ENCODE peak calls at places on chromosomes 16 and 17, in nine cellular contexts. Z, B, Q, P, L, D, W, U and M are unnamed samples.

GRCh38 chr16:85423186-85423550 is 190.0 kb upstream of the GSE1 start:
- DNase-seq in Z (no peak), P (no peak), U (no peak), Q (no peak), W (no peak), D (no peak), B (peak), L (no peak), M (no peak)

GRCh38 chr17:83189673-83190385 is 110.4 kb downstream of the METRNL start:
- DNase-seq in W (peak), L (no peak), Z (no peak), Q (peak), U (no peak), B (peak), P (peak), D (peak), M (no peak)

GRCh38 chr17:81961087-81961514 is at the start of gene NOTUM:
- DNase-seq in Q (peak), L (peak), B (no peak), U (no peak), P (no peak), Z (no peak), D (no peak), W (peak), M (no peak)

GRCh38 chr16:11675561-11676511 is 7.6 kb downstream of the SNN start:
- DNase-seq in L (no peak), Z (no peak), Q (no peak), W (no peak), B (peak), U (peak), P (no peak), D (no peak), M (no peak)

GRCh38 chr16:73232555-73233422 is 184.9 kb upstream of the ZFHX3 start:
- DNase-seq in P (peak), L (peak), Z (no peak), D (peak), B (peak), W (no peak), Q (peak), U (no peak), M (no peak)

GRCh38 chr17:16415031-16415924 is at the start of gene TRPV2:
- DNase-seq in B (peak), W (no peak), Z (peak), U (peak), Q (no peak), D (no peak), L (no peak), P (no peak), M (no peak)

GRCh38 chr17:69762359-69762758 is 312.7 kb upstream of the KCNJ16 start:
- DNase-seq in U (no peak), P (no peak), D (no peak), B (no peak), Q (peak), W (no peak), Z (no peak), L (no peak), M (no peak)

GRCh38 chr17:3859895-3860294 is 13.8 kb upstream of the NCBP3 start:
- DNase-seq in L (no peak), P (no peak), Z (no peak), W (no peak), B (no peak), U (no peak), Q (no peak), D (no peak), M (no peak)

GRCh38 chr17:5080591-5080990 is 2.3 kb downstream of the ZFP3 start:
- DNase-seq in P (no peak), L (no peak), B (no peak), U (no peak), Z (no peak), Q (no peak), D (no peak), W (no peak), M (no peak)

GRCh38 chr16:55189179-55189578 is 134.8 kb upstream of the IRX6 start:
- DNase-seq in W (no peak), D (no peak), B (no peak), Q (no peak), Z (no peak), U (no peak), P (no peak), L (no peak), M (no peak)

GRCh38 chr17:46862949-46863348 is 11.6 kb downstream of the WNT9B start:
- DNase-seq in W (no peak), B (no peak), P (no peak), U (no peak), Q (no peak), D (no peak), L (no peak), Z (no peak), M (no peak)

GRCh38 chr17:71855000-71855399 is 265.8 kb upstream of the SOX9 start:
- DNase-seq in U (no peak), Q (no peak), Z (no peak), P (no peak), B (no peak), D (no peak), L (no peak), W (no peak), M (no peak)

GRCh38 chr16:2458887-2459646 is 842 bp upstream of the TEDC2 start:
- DNase-seq in B (no peak), Q (no peak), L (no peak), D (no peak), Z (no peak), U (no peak), W (no peak), P (no peak), M (no peak)

GRCh38 chr16:28491080-28491969 is 549 bp downstream of the CLN3 start:
- DNase-seq in W (peak), B (peak), Q (peak), P (no peak), Z (no peak), L (peak), D (peak), U (peak), M (no peak)

GRCh38 chr17:81379523-81379942 is 15.7 kb upstream of the BAHCC1 start:
- DNase-seq in P (no peak), Z (no peak), Q (no peak), U (no peak), L (no peak), D (no peak), B (no peak), W (no peak), M (no peak)

GRCh38 chr17:81165246-81166032 is at the start of gene PVALEF:
- DNase-seq in U (no peak), L (no peak), W (no peak), Q (no peak), P (no peak), B (no peak), D (no peak), Z (no peak), M (no peak)

GRCh38 chr16:24853169-24853824 is 7.5 kb downstream of the SLC5A11 start:
- DNase-seq in L (peak), Q (no peak), U (no peak), D (no peak), Z (no peak), P (no peak), B (no peak), W (no peak), M (no peak)

GRCh38 chr17:77312786-77313599 is 172.2 kb downstream of the SEC14L1 start:
- DNase-seq in W (peak), U (no peak), B (peak), D (peak), Z (no peak), P (no peak), Q (peak), L (peak), M (no peak)

GRCh38 chr16:80299416-80299815 is 241.4 kb upstream of the DYNLRB2 start:
- DNase-seq in D (no peak), Q (peak), W (peak), P (no peak), L (peak), B (no peak), U (no peak), Z (no peak), M (no peak)

GRCh38 chr17:10802487-10803284 is 1.2 kb downstream of the TMEM238L start:
- DNase-seq in U (no peak), D (no peak), Q (no peak), L (no peak), B (no peak), P (no peak), Z (no peak), W (no peak), M (no peak)

GRCh38 chr16:13081825-13082224 is 180.4 kb downstream of the SHISA9 start:
- DNase-seq in D (no peak), L (no peak), U (no peak), Z (no peak), B (no peak), W (no peak), P (no peak), Q (no peak), M (no peak)

GRCh38 chr17:29155235-29155965 is 24.8 kb downstream of the MYO18A start:
- DNase-seq in W (peak), L (peak), U (peak), Z (no peak), B (no peak), Q (peak), P (no peak), D (peak), M (no peak)

GRCh38 chr17:38672788-38673713 is 1.7 kb downstream of the EPOP start:
- DNase-seq in Z (no peak), W (no peak), B (no peak), U (no peak), Q (no peak), P (no peak), D (no peak), L (no peak), M (no peak)
- H3K4me3 ChIP-seq in Z (peak), W (peak), B (peak), U (peak), Q (no peak), P (no peak), D (no peak), L (peak), M (no peak)

GRCh38 chr16:50276801-50277560 is 10.6 kb downstream of the ADCY7 start:
- DNase-seq in P (no peak), B (no peak), D (peak), Q (no peak), Z (no peak), L (no peak), U (no peak), W (no peak), M (no peak)

GRCh38 chr16:50273888-50274770 is 7.8 kb downstream of the ADCY7 start:
- DNase-seq in U (peak), D (no peak), W (no peak), Q (no peak), P (no peak), L (no peak), B (no peak), Z (peak), M (peak)

GRCh38 chr16:50274771-50275415 is 8.5 kb downstream of the ADCY7 start:
- DNase-seq in B (no peak), P (no peak), W (no peak), D (no peak), Q (no peak), L (no peak), Z (no peak), U (peak), M (no peak)

GRCh38 chr16:50276128-50276444 is 9.7 kb downstream of the ADCY7 start:
- DNase-seq in D (no peak), L (no peak), Z (no peak), P (no peak), Q (no peak), U (no peak), W (no peak), B (no peak), M (no peak)

DNA sequence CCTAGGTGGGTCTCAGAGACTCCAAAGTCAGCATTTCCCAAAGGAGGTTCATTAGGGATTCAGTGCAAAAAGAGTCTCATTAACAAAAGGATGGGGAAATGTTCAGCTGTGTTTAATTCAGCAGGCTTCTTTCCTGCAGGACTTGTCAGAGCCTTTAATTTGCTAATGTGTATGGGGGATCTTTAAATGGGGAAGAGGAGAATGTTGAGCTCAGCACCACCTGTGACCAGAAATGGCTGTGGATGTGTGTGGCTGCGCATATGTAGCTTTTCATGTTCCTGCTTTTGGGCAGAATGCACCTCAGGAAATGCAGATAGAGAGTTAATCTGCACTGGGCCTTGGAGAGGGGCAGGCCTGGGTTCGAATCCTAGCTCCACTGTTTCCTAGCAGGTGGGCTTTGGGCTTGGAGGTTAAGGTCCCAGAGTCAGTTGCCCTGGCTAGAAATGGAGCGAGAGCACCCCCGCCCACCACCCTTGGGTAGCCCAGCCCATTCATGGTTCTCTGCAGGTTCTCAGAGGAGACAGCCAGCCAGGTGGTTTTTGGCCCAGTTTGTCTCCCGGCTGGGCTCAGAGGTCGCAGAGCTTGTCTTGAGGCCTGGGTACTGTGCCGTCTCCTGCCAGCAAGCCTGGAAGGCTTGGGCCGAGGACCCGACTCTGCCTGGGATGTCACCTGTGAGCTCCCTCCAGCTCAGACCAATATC is 9.2 kb downstream of the ADCY7 start:
- DNase-seq in P (no peak), B (no peak), W (no peak), U (peak), Z (no peak), D (no peak), Q (no peak), L (no peak), M (no peak)
- H3K4me3 ChIP-seq in P (no peak), B (peak), W (no peak), U (peak), Z (peak), D (no peak), Q (no peak), L (no peak), M (no peak)

GRCh38 chr17:27473748-27474609 is 17.7 kb downstream of the KSR1 start:
- DNase-seq in W (no peak), U (peak), D (no peak), Z (peak), Q (no peak), B (peak), L (peak), P (no peak), M (peak)
- H3K4me3 ChIP-seq in W (no peak), U (peak), D (no peak), Z (peak), Q (no peak), B (no peak), L (no peak), P (no peak), M (no peak)

GRCh38 chr16:27400751-27401620 is 988 bp upstream of the IL21R start:
- DNase-seq in Z (no peak), Q (peak), L (peak), B (no peak), P (no peak), W (peak), D (peak), U (no peak), M (no peak)

GRCh38 chr16:27403601-27403992 is 1.6 kb downstream of the IL21R start:
- DNase-seq in Z (no peak), W (no peak), B (no peak), D (no peak), U (no peak), L (no peak), P (no peak), Q (no peak), M (no peak)

GRCh38 chr16:27402964-27403600 is 1.1 kb downstream of the IL21R start:
- DNase-seq in P (no peak), U (no peak), L (no peak), Z (peak), B (no peak), D (no peak), W (no peak), Q (no peak), M (no peak)

GRCh38 chr16:27401768-27402568 is at the start of gene IL21R:
- DNase-seq in B (peak), U (peak), Z (peak), L (peak), W (peak), Q (peak), D (peak), P (no peak), M (peak)

DNA sequence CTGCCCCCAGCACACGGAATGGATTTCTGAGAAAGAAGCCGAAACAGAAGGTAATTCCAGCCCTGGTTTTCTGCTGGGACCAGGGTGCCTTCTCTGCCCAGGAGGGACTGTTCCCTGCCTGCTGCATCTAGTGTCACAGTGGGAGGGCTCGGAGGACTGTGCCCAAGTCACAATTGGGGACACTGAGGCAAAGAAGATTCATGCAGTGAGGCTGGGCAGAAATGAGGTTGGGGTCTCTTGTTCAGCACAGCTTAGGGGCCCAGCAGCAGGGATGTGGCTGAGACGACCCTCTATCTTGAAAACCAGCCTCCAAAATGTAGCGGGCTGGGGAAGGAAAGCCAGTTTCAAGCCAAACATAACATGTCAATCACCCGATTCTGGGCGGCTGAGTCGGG is 592 bp downstream of the IL21R start:
- DNase-seq in P (no peak), Q (no peak), Z (peak), L (no peak), U (no peak), B (no peak), D (no peak), W (no peak), M (no peak)
- H3K4me3 ChIP-seq in P (no peak), Q (no peak), Z (peak), L (no peak), U (peak), B (peak), D (no peak), W (no peak), M (peak)

GRCh38 chr17:78645421-78646295 is 68.5 kb upstream of the DNAH17 start:
- DNase-seq in Q (no peak), L (peak), D (peak), U (peak), W (no peak), Z (peak), P (no peak), B (peak), M (no peak)
- H3K4me3 ChIP-seq in Q (no peak), L (no peak), D (no peak), U (peak), W (no peak), Z (peak), P (no peak), B (peak), M (no peak)

GRCh38 chr17:57860414-57860999 is 10.7 kb upstream of the MRPS23 start:
- DNase-seq in B (no peak), Z (no peak), D (no peak), W (no peak), Q (no peak), P (no peak), L (no peak), U (no peak), M (no peak)
- H3K4me3 ChIP-seq in B (peak), Z (no peak), D (no peak), W (no peak), Q (no peak), P (no peak), L (no peak), U (peak), M (no peak)

GRCh38 chr17:18854956-18855355 is 3.0 kb upstream of the PRPSAP2 start:
- DNase-seq in L (no peak), D (no peak), U (no peak), B (no peak), Z (no peak), Q (no peak), P (no peak), W (no peak), M (no peak)
- H3K4me3 ChIP-seq in L (no peak), D (no peak), U (no peak), B (peak), Z (no peak), Q (peak), P (peak), W (no peak), M (no peak)

DNA sequence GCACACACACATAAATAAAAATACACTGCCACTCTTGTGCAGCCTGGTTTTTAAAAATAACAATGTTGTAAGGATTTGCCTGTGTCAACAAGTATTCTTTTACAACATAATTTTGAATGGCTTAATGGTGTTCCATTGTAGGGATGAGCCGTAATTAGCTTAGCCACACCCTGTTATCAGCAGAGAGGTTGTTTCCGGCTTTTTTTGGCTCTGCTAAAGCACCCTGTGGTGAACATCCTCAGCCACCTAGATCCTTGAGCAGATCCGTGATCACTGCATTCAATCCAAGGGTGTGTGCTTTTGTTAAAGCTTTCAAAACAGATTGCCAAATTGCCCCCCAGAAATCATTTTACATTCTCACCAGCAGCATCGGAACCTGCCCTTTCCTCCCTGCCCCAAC is 7.0 kb downstream of the KATNB1 start:
- DNase-seq in D (no peak), P (no peak), W (no peak), U (no peak), Z (no peak), L (no peak), Q (no peak), B (no peak), M (no peak)
- H3K4me3 ChIP-seq in D (no peak), P (no peak), W (no peak), U (no peak), Z (no peak), L (no peak), Q (no peak), B (no peak), M (no peak)

GRCh38 chr17:13589658-13590057 is 12.1 kb downstream of the HS3ST3A1 start:
- DNase-seq in B (no peak), W (no peak), P (no peak), Q (no peak), D (no peak), Z (no peak), L (no peak), U (peak), M (no peak)

GRCh38 chr17:13593021-13593751 is 8.5 kb downstream of the HS3ST3A1 start:
- DNase-seq in L (no peak), B (no peak), U (no peak), P (no peak), Z (no peak), D (no peak), Q (no peak), W (no peak), M (no peak)

GRCh38 chr17:13592427-13592826 is 9.3 kb downstream of the HS3ST3A1 start:
- DNase-seq in W (no peak), B (no peak), U (no peak), P (no peak), Q (no peak), Z (no peak), L (peak), D (no peak), M (no peak)

GRCh38 chr17:13587487-13588338 is 14.0 kb downstream of the HS3ST3A1 start:
- DNase-seq in Q (peak), Z (no peak), D (no peak), B (no peak), L (no peak), W (peak), P (no peak), U (no peak), M (no peak)

GRCh38 chr17:13590441-13590840 is 11.3 kb downstream of the HS3ST3A1 start:
- DNase-seq in U (no peak), W (no peak), Z (no peak), D (peak), Q (no peak), L (no peak), P (no peak), B (no peak), M (no peak)
- H3K4me3 ChIP-seq in U (no peak), W (no peak), Z (no peak), D (no peak), Q (no peak), L (no peak), P (no peak), B (no peak), M (no peak)

GRCh38 chr16:50769-51591 is 2.4 kb downstream of the POLR3K start:
- DNase-seq in Q (no peak), L (no peak), W (no peak), P (no peak), D (no peak), B (no peak), U (no peak), Z (no peak), M (no peak)
- H3K4me3 ChIP-seq in Q (no peak), L (no peak), W (no peak), P (no peak), D (no peak), B (no peak), U (no peak), Z (peak), M (no peak)